ENCODE peak calls at places on chromosomes 5 and 9, in five cellular contexts. H, O, G, U and S are unnamed samples.

GRCh38 chr9:121857941-121858340 is 206.5 kb downstream of the DAB2IP start:
- DNase-seq in O (no peak), H (no peak), U (no peak), G (no peak), S (no peak)

GRCh38 chr9:128192601-128193371 is 1.4 kb upstream of the CIZ1 start:
- DNase-seq in H (no peak), O (peak), G (peak), U (peak), S (peak)

GRCh38 chr5:83467315-83468044 is 4.1 kb upstream of the VCAN start:
- DNase-seq in H (no peak), U (peak), O (no peak), G (peak), S (no peak)

GRCh38 chr5:149605998-149606721 is 24.9 kb downstream of the ARHGEF37 start:
- DNase-seq in H (no peak), G (peak), O (no peak), U (peak), S (no peak)

GRCh38 chr9:35510745-35511428 is 21.0 kb downstream of the RUSC2 start:
- DNase-seq in O (peak), G (peak), H (no peak), U (peak), S (peak)

GRCh38 chr5:159422371-159422770 is 92.1 kb upstream of the IL12B start:
- DNase-seq in U (peak), O (no peak), G (no peak), H (no peak), S (no peak)

GRCh38 chr5:74582853-74583252 is 57.7 kb downstream of the ENC1 start:
- DNase-seq in H (no peak), U (no peak), O (no peak), G (no peak), S (no peak)

GRCh38 chr5:110045153-110045552 is 355.4 kb downstream of the MAN2A1 start:
- DNase-seq in O (no peak), G (peak), U (peak), H (no peak), S (no peak)

GRCh38 chr9:18463991-18464390 is 10.0 kb upstream of the ADAMTSL1 start:
- DNase-seq in H (no peak), G (peak), U (peak), O (no peak), S (no peak)

GRCh38 chr5:123705741-123706140 is 193.8 kb downstream of the CSNK1G3 start:
- DNase-seq in H (no peak), G (peak), O (no peak), U (peak), S (no peak)

GRCh38 chr9:74681901-74682300 is 184.8 kb downstream of the RORB start:
- DNase-seq in U (no peak), G (no peak), H (peak), O (no peak), S (no peak)

GRCh38 chr9:125971050-125971449 is 223.9 kb downstream of the PBX3 start:
- DNase-seq in O (no peak), U (no peak), H (no peak), G (no peak), S (no peak)

GRCh38 chr9:132181796-132182521 is 20.1 kb downstream of the NTNG2 start:
- DNase-seq in O (no peak), H (no peak), U (peak), G (peak), S (no peak)

GRCh38 chr9:132175431-132175830 is 13.6 kb downstream of the NTNG2 start:
- DNase-seq in U (no peak), H (no peak), G (peak), O (no peak), S (no peak)

GRCh38 chr9:132171702-132172101 is 9.8 kb downstream of the NTNG2 start:
- DNase-seq in H (no peak), U (no peak), G (no peak), O (no peak), S (no peak)

GRCh38 chr9:132172185-132172584 is 10.3 kb downstream of the NTNG2 start:
- DNase-seq in O (no peak), U (no peak), G (no peak), H (no peak), S (no peak)

GRCh38 chr9:132176338-132176737 is 14.5 kb downstream of the NTNG2 start:
- DNase-seq in U (no peak), G (no peak), H (no peak), O (no peak), S (no peak)
- TF ChIP-seq CTCF in U (no peak), G (no peak), H (no peak), O (no peak), S (no peak)

DNA sequence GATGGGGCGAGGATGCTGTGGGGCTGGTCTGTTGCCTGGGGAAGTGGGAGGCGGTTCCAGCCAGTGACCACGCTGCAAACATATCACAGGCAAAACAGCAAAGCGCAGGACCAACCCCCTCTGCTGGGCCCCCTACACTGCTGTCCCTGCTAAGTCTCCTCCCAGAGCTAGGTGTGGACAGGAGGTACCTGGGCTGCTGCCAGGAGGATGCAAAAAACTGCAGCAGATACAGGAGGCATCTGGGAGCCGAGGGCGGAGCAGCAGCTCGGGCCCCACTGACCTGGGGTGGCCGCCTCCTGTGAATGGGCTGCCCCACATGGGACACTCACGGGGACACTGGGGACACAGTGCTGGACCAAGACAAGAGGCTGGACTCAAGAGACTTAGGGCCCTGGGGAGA is 48.0 kb upstream of the PHYKPL start:
- DNase-seq in G (no peak), H (no peak), O (no peak), U (no peak), S (no peak)
- H3K4me3 ChIP-seq in G (no peak), H (no peak), O (no peak), U (no peak), S (no peak)

DNA sequence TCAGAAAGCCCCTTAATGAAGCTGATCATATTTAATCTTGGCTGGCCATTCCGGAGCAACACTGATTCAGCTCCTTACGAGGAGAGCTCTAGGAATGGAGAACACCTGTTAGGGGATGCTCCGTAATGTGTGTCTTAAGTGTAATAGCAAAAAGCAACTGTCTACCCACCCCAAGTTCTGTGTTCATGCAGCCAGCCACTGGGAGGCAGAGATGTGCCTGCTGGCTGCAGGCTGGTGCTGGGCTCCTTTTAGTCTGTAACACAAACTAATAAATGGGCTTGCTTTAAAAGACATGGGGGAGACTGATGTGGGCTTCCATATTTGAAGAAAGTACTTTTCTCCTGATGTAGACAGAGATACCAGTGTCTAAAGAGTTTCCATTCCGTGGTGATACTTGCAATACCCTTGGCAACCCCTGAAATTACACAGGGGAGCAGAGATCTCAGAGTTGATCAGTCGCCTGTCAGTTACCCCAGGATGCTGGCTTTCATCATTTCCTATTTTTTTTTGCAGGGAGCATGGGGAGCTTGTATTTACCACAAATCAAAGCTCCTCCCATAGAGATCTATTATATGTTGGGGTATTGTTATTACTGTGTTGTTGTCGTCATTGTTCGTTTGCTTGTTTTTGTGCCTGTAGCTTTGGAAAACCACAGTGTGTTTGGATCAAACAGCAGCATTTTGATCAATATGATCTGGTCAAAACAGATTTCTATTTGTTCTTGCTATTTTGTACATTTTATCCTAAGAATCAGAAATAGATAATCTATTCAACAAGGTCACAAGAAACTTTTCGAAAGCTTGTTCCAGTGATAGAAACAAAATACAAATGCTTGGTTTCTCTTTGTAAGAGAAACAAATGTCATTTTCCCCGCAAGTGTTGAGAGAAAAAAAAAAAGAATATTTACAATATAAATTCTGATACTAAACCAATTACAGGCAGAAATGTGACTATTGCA is 65.8 kb downstream of the MTX3 start:
- DNase-seq in H (peak), G (peak), O (no peak), U (no peak), S (no peak)
- TF ChIP-seq CTCF in H (no peak), G (peak), O (no peak), U (peak), S (peak)

DNA sequence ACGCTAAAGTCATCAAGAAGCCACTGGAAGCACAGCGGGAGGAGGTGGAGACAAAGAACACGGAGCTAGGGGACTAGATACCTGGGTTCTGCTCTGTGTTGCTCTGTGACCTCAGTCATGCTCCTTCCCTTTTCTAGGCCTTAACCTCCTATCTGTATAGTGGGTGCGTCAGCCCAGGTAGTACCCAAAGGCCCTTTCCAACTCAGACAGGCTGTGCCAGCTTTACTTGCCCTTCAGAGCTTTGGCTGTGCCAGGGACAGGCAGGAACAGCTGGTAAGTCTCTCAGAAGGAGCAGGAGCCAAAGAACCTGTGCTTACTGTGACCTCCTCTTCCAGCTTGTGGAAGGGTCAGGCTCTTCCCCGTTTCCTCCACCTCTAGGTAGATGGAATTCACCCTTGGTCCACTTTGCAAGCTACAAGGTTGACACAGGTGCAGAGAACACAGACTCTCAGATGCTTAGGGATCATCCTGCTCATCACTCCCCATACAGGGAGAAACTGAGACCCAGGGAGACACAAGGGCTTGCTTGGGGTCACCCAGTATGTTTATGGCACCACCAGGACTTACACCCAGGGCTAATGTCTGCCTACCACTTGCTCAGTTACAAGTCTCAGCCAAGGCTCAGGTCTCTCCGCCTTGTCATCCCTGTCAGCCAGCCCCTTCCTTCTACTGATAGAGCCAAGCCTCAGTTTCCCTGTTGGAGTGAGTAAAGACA is 1.7 kb downstream of the CCDC69 start:
- DNase-seq in O (peak), H (no peak), G (no peak), U (no peak), S (no peak)
- H3K4me3 ChIP-seq in O (no peak), H (peak), G (no peak), U (no peak), S (no peak)

GRCh38 chr5:136016945-136017530 is 11.8 kb upstream of the TGFBI start:
- DNase-seq in O (peak), H (no peak), U (peak), G (peak), S (peak)
- TF ChIP-seq CTCF in O (no peak), H (no peak), U (no peak), G (no peak), S (peak)

DNA sequence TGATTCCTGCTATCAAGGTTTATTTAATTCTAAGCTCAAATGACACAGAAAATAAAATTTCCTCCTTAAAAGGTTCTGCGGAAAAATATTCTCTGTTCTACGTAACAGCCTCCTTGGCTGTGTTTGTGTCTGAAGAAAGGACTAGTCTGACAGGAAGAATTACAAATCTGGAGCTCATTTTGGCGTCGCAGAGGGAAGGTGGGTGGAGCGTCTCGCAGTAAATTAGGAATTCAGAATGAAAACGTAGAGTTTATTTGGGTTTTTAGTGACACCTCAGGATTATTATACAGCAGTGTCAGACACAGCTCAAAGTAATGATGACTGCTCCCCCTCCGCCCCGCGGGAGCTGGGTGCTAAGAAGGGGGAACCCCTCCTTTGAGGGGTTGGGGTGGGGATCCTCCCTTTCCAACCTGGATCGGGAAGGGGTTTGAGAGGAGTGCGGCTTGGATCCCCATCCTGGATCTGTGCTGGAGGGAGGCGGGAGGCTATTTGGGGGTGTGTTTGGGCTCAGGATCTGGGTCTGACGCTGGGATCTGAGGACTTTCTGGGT is 929 bp upstream of the TGFBR1 start:
- DNase-seq in G (peak), U (peak), O (no peak), H (no peak), S (no peak)
- H3K4me3 ChIP-seq in G (peak), U (peak), O (no peak), H (peak), S (peak)

GRCh38 chr5:139494832-139495231 is 12.3 kb upstream of the STING1 start:
- DNase-seq in O (no peak), U (peak), G (peak), H (no peak), S (no peak)

GRCh38 chr5:139488269-139488668 is 5.7 kb upstream of the STING1 start:
- DNase-seq in G (no peak), U (no peak), O (no peak), H (no peak), S (no peak)

GRCh38 chr5:139495644-139496435 is 13.3 kb upstream of the STING1 start:
- DNase-seq in O (no peak), H (no peak), U (peak), G (peak), S (no peak)

GRCh38 chr5:139494256-139494655 is 11.7 kb upstream of the STING1 start:
- DNase-seq in O (no peak), G (no peak), H (no peak), U (peak), S (no peak)

GRCh38 chr5:139492700-139493192 is 10.2 kb upstream of the STING1 start:
- DNase-seq in H (peak), G (peak), U (peak), O (no peak), S (no peak)
- TF ChIP-seq CTCF in H (no peak), G (no peak), U (no peak), O (no peak), S (no peak)

DNA sequence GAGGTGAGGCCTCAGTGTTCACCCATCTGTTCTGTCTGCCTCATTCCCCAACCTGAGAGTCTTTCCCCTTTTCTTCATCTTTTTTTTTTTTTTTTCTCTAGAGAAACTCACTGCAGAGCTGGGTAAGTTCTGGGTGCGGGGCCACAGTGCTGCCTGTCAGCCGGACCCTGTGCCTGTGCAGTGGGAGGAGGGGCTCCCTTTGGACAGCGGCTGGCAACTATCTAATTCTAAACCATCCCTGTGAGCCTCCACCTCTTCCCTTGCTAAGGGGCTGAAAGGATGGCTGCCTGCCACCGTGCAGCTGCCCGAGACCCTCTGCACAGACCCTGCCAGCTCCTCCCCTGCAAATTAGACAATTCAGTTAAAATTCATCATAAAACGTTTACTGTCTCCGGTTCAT is 14.1 kb downstream of the BTNL9 start:
- DNase-seq in O (no peak), H (no peak), G (no peak), U (no peak), S (no peak)
- H3K4me3 ChIP-seq in O (no peak), H (no peak), G (no peak), U (no peak), S (no peak)